ENCODE peak calls at places on chromosome X, in six cellular contexts. One of them, this sample, is unnamed.

GRCh38 chrX:118644378-118644777 is 83.0 kb upstream of the IL13RA1 start:
- DNase-seq in choroid plexus epithelial cell: peak; percentile 80
- DNase-seq in GM06990: no peak
- DNase-seq in activated B cell treated with CpG ODN at 0.5 μM for 24 hours: no peak
- DNase-seq in HFF-Myc: no peak
- DNase-seq in psoas muscle: no peak
- DNase-seq in this sample: no peak

GRCh38 chrX:55026143-55026542 is 4.6 kb downstream of the ALAS2 start:
- DNase-seq in psoas muscle: no peak
- DNase-seq in HFF-Myc: no peak
- DNase-seq in choroid plexus epithelial cell: no peak
- DNase-seq in activated B cell treated with CpG ODN at 0.5 μM for 24 hours: no peak
- DNase-seq in GM06990: no peak
- DNase-seq in this sample: no peak

GRCh38 chrX:40005290-40006011 is 92.3 kb downstream of the BCOR start:
- DNase-seq in HFF-Myc: no peak
- DNase-seq in psoas muscle: no peak
- DNase-seq in GM06990: no peak
- DNase-seq in choroid plexus epithelial cell: no peak
- DNase-seq in activated B cell treated with CpG ODN at 0.5 μM for 24 hours: no peak
- DNase-seq in this sample: no peak

GRCh38 chrX:13015536-13016236 is 28.7 kb downstream of the FAM9C start:
- DNase-seq in choroid plexus epithelial cell: peak; percentile 23
- DNase-seq in psoas muscle: no peak
- DNase-seq in GM06990: no peak
- DNase-seq in activated B cell treated with CpG ODN at 0.5 μM for 24 hours: no peak
- DNase-seq in HFF-Myc: no peak
- DNase-seq in this sample: no peak

GRCh38 chrX:116605576-116605975 is 142.8 kb upstream of the CT83 start:
- DNase-seq in HFF-Myc: no peak
- DNase-seq in choroid plexus epithelial cell: no peak
- DNase-seq in GM06990: no peak
- DNase-seq in activated B cell treated with CpG ODN at 0.5 μM for 24 hours: no peak
- DNase-seq in psoas muscle: no peak
- DNase-seq in this sample: no peak

GRCh38 chrX:22534643-22535042 is 261.9 kb downstream of the CBLL2 start:
- DNase-seq in activated B cell treated with CpG ODN at 0.5 μM for 24 hours: no peak
- DNase-seq in choroid plexus epithelial cell: peak; percentile 68
- DNase-seq in GM06990: no peak
- DNase-seq in psoas muscle: peak; percentile 28
- DNase-seq in HFF-Myc: no peak
- DNase-seq in this sample: no peak

GRCh38 chrX:107154787-107155620 is 36.4 kb upstream of the RBM41 start:
- DNase-seq in activated B cell treated with CpG ODN at 0.5 μM for 24 hours: no peak
- DNase-seq in GM06990: no peak
- DNase-seq in psoas muscle: no peak
- DNase-seq in choroid plexus epithelial cell: peak; percentile 51
- DNase-seq in HFF-Myc: peak; percentile 11
- DNase-seq in this sample: no peak

GRCh38 chrX:101417981-101418841 is 10.2 kb downstream of the HNRNPH2 start:
- DNase-seq in activated B cell treated with CpG ODN at 0.5 μM for 24 hours: peak; percentile 46
- DNase-seq in psoas muscle: peak; percentile 62
- DNase-seq in GM06990: peak; percentile 50
- DNase-seq in HFF-Myc: no peak
- DNase-seq in choroid plexus epithelial cell: no peak
- DNase-seq in this sample: no peak

GRCh38 chrX:44216171-44216570 is 127.3 kb downstream of the EFHC2 start:
- DNase-seq in GM06990: no peak
- DNase-seq in choroid plexus epithelial cell: no peak
- DNase-seq in psoas muscle: no peak
- DNase-seq in activated B cell treated with CpG ODN at 0.5 μM for 24 hours: no peak
- DNase-seq in HFF-Myc: no peak
- DNase-seq in this sample: no peak

GRCh38 chrX:102845020-102845419 is 92.1 kb upstream of the RAB40AL start:
- DNase-seq in psoas muscle: no peak
- DNase-seq in choroid plexus epithelial cell: no peak
- DNase-seq in GM06990: no peak
- DNase-seq in activated B cell treated with CpG ODN at 0.5 μM for 24 hours: no peak
- DNase-seq in HFF-Myc: no peak
- DNase-seq in this sample: no peak
- TF ChIP-seq CTCF in psoas muscle: no peak
- TF ChIP-seq CTCF in choroid plexus epithelial cell: no peak
- TF ChIP-seq CTCF in GM06990: no peak
- TF ChIP-seq CTCF in activated B cell treated with CpG ODN at 0.5 μM for 24 hours: no peak
- TF ChIP-seq CTCF in HFF-Myc: no peak
- TF ChIP-seq CTCF in this sample: no peak

DNA sequence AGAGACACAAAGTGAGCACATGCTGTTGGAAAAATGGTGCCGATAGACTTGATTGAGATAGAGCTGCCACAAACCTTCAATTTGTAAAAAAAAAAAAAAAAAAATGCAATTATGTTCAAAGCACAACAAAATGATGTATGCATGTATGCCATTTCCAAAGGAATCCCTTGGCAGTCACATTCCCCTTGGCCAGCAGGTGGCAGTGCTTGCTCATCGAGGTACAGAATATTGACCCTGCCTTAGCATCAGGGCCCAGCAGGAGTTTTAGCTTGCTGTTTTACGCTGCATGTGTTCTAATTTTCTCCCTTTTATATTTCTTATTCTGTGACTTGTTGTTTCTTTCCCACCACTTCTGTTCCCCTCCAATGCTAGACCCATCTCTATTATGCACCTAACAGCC is 34.5 kb upstream of the CYBB start:
- DNase-seq in GM06990: peak; percentile 17
- DNase-seq in HFF-Myc: peak; percentile 17
- DNase-seq in choroid plexus epithelial cell: peak; percentile 80
- DNase-seq in psoas muscle: peak; percentile 62
- DNase-seq in activated B cell treated with CpG ODN at 0.5 μM for 24 hours: peak; percentile 61
- DNase-seq in this sample: peak; percentile 17
- TF ChIP-seq CTCF in GM06990: peak; percentile 86
- TF ChIP-seq CTCF in HFF-Myc: peak; percentile 68
- TF ChIP-seq CTCF in choroid plexus epithelial cell: peak; percentile 85
- TF ChIP-seq CTCF in psoas muscle: peak; percentile 80
- TF ChIP-seq CTCF in activated B cell treated with CpG ODN at 0.5 μM for 24 hours: no peak
- TF ChIP-seq CTCF in this sample: peak; percentile 57

GRCh38 chrX:151977923-151978322 is 3.4 kb upstream of the GABRE start:
- DNase-seq in GM06990: no peak
- DNase-seq in activated B cell treated with CpG ODN at 0.5 μM for 24 hours: no peak
- DNase-seq in HFF-Myc: no peak
- DNase-seq in psoas muscle: no peak
- DNase-seq in choroid plexus epithelial cell: no peak
- DNase-seq in this sample: no peak
- TF ChIP-seq CTCF in GM06990: no peak
- TF ChIP-seq CTCF in activated B cell treated with CpG ODN at 0.5 μM for 24 hours: no peak
- TF ChIP-seq CTCF in HFF-Myc: no peak
- TF ChIP-seq CTCF in psoas muscle: no peak
- TF ChIP-seq CTCF in choroid plexus epithelial cell: no peak
- TF ChIP-seq CTCF in this sample: no peak

GRCh38 chrX:120140293-120140981 is 18.0 kb upstream of the RHOXF2 start:
- DNase-seq in activated B cell treated with CpG ODN at 0.5 μM for 24 hours: no peak
- DNase-seq in HFF-Myc: no peak
- DNase-seq in GM06990: no peak
- DNase-seq in choroid plexus epithelial cell: no peak
- DNase-seq in psoas muscle: no peak
- DNase-seq in this sample: no peak

GRCh38 chrX:120136128-120136527 is 20.4 kb upstream of the RHOXF1 start:
- DNase-seq in psoas muscle: no peak
- DNase-seq in choroid plexus epithelial cell: no peak
- DNase-seq in activated B cell treated with CpG ODN at 0.5 μM for 24 hours: no peak
- DNase-seq in HFF-Myc: no peak
- DNase-seq in GM06990: no peak
- DNase-seq in this sample: no peak

DNA sequence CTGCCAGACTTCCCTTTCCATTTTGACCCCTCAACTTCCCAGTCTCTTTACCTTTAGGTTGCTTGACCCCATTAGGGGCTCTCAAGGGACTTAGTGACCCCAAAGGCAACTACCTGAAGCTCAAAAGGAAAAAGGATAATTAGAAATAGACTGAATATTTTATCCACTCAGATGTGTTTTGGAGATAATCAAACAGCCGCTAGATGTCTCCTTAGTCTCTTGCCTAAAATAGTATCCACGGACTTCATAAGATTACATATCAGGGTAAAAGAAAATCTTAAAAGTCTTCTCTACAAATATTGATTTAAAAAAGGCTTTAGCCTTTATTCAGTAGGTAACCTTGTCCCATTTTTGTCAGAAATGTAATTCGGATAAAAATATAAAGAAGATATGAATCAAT is 21.0 kb upstream of the RHOXF2 start:
- DNase-seq in choroid plexus epithelial cell: no peak
- DNase-seq in GM06990: no peak
- DNase-seq in activated B cell treated with CpG ODN at 0.5 μM for 24 hours: no peak
- DNase-seq in psoas muscle: no peak
- DNase-seq in HFF-Myc: no peak
- DNase-seq in this sample: no peak
- TF ChIP-seq CTCF in choroid plexus epithelial cell: no peak
- TF ChIP-seq CTCF in GM06990: peak; percentile 3
- TF ChIP-seq CTCF in activated B cell treated with CpG ODN at 0.5 μM for 24 hours: no peak
- TF ChIP-seq CTCF in psoas muscle: no peak
- TF ChIP-seq CTCF in HFF-Myc: no peak
- TF ChIP-seq CTCF in this sample: no peak